ENCODE peak calls at places on chromosomes 2 and 18, in eight cellular contexts. Z is A549; Y is left ventricle myocardium inferior; I is IMR-90; X is GM23338; V is upper lobe of right lung; N is Peyer's patch; L is naive thymus-derived CD4-positive, alpha-beta T cell. Q is an unnamed sample. For H3K4me1, the result is how much of the 10 kb centered on the place peaks cover.

GRCh38 chr2:206616141-206616540 is 26.1 kb upstream of the FAM237A start:
- DNase-seq in Z (peak), Y (no peak), I (peak), X (no peak), V (no peak), N (no peak), L (no peak), Q (no peak)

GRCh38 chr2:75605770-75606535 is 40.6 kb upstream of the MRPL19 start:
- DNase-seq in Z (peak), Y (no peak), I (peak), X (peak), V (no peak), N (no peak), L (no peak), Q (no peak)

GRCh38 chr18:40739029-40739428 is 1216.0 kb upstream of the PIK3C3 start:
- DNase-seq in Z (no peak), Y (no peak), I (no peak), X (no peak), V (no peak), N (no peak), L (no peak), Q (no peak)

GRCh38 chr2:128315122-128315828 is 3.4 kb downstream of the HS6ST1 start:
- DNase-seq in Z (no peak), Y (peak), I (no peak), X (no peak), V (no peak), N (peak), L (no peak), Q (no peak)

GRCh38 chr18:58556333-58557012 is 72.4 kb downstream of the ALPK2 start:
- DNase-seq in Z (no peak), Y (peak), I (no peak), X (no peak), V (no peak), N (peak), L (no peak), Q (peak)

GRCh38 chr2:120053891-120054290 is 41.0 kb downstream of the EPB41L5 start:
- DNase-seq in Z (no peak), Y (no peak), I (peak), X (no peak), V (no peak), N (no peak), L (no peak), Q (no peak)

GRCh38 chr2:180657054-180657453 is 323.4 kb upstream of the UBE2E3 start:
- DNase-seq in Z (peak), Y (no peak), I (peak), X (no peak), V (no peak), N (no peak), L (no peak), Q (no peak)

GRCh38 chr2:64036343-64036742 is 17.1 kb upstream of the VPS54 start:
- DNase-seq in Z (no peak), Y (no peak), I (peak), X (no peak), V (no peak), N (no peak), L (peak), Q (no peak)

GRCh38 chr2:19774788-19775156 is 127.0 kb downstream of the TTC32 start:
- DNase-seq in Z (no peak), Y (no peak), I (peak), X (peak), V (no peak), N (no peak), L (no peak), Q (no peak)

GRCh38 chr2:239269959-239270358 is 130.9 kb downstream of the HDAC4 start:
- DNase-seq in Z (no peak), Y (no peak), I (no peak), X (no peak), V (no peak), N (no peak), L (no peak), Q (no peak)

GRCh38 chr2:10414000-10414451 is 34.1 kb downstream of the ODC1 start:
- DNase-seq in Z (no peak), Y (no peak), I (peak), X (no peak), V (no peak), N (peak), L (no peak), Q (no peak)

GRCh38 chr18:79912994-79913831 is 38.2 kb downstream of the SLC66A2 start:
- DNase-seq in Z (no peak), Y (no peak), I (no peak), X (no peak), V (peak), N (no peak), L (no peak), Q (peak)

GRCh38 chr18:79910563-79910962 is 40.9 kb downstream of the SLC66A2 start:
- DNase-seq in Z (no peak), Y (no peak), I (no peak), X (no peak), V (no peak), N (no peak), L (no peak), Q (no peak)

GRCh38 chr18:79911009-79911870 is 40.2 kb downstream of the SLC66A2 start:
- DNase-seq in Z (no peak), Y (no peak), I (no peak), X (peak), V (peak), N (no peak), L (no peak), Q (peak)

GRCh38 chr18:79912409-79912991 is 39.0 kb downstream of the SLC66A2 start:
- DNase-seq in Z (no peak), Y (no peak), I (no peak), X (no peak), V (no peak), N (no peak), L (peak), Q (peak)

DNA sequence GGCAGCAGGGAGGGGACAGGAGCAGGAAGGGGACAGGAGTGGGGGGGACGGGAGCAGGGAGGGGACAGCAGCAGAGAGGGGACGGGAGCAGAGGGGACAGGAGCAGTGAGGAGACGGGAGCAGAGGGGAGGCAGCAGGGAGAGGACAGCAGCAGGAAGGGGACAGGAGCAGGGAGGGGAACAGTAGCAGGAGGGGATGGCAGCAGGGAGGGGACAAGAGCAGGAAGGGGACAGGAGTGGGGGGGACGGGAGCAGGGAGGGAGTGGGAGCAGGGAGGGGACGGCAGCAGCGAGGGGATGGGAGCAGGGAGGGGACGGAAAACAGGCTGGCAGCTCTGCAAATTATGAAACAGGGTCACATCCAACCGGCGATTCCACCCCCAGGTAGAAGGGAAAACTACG is 39.6 kb downstream of the SLC66A2 start:
- DNase-seq in Z (no peak), Y (no peak), I (no peak), X (no peak), V (no peak), N (no peak), L (no peak), Q (peak)
- H3K4me3 ChIP-seq in Z (no peak), Y (no peak), I (no peak), X (peak), V (no peak), N (no peak), L (no peak), Q (no peak)

GRCh38 chr2:143334837-143335236 is 205.6 kb downstream of the ARHGAP15 start:
- DNase-seq in Z (peak), Y (no peak), I (peak), X (peak), V (no peak), N (no peak), L (no peak), Q (no peak)

GRCh38 chr2:143333847-143334246 is 204.6 kb downstream of the ARHGAP15 start:
- DNase-seq in Z (no peak), Y (no peak), I (no peak), X (no peak), V (no peak), N (no peak), L (no peak), Q (no peak)

GRCh38 chr2:143341478-143341877 is 212.3 kb downstream of the ARHGAP15 start:
- DNase-seq in Z (no peak), Y (no peak), I (no peak), X (no peak), V (no peak), N (no peak), L (no peak), Q (no peak)

GRCh38 chr2:143333168-143333791 is 204.1 kb downstream of the ARHGAP15 start:
- DNase-seq in Z (no peak), Y (no peak), I (no peak), X (no peak), V (no peak), N (no peak), L (no peak), Q (no peak)

DNA sequence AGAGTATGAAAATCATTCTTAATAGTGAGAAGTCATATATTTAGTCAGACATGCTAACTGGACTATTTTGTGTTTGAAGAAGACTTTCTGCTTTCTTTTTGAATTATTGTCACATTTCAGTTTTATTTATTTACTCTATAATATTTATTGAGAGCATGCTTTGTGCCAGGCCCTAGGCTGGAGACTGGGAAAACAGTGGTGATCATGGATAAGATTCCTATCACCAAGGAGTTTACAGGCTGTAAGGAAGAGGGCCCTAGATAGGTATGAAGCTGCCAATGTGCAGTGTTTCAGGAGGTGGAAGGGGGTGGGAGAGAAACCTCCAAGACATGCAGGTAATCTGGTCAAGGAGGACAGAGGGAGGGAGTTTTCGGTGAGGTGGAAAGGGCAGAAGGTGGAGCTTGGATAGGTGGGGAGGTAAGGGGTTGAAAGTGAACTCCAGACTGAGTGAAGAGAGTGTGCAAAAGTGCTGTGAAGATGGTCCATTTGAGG is 207.5 kb downstream of the ARHGAP15 start:
- DNase-seq in Z (no peak), Y (no peak), I (no peak), X (no peak), V (no peak), N (no peak), L (no peak), Q (no peak)
- H3K4me1 ChIP-seq in Z (under half), Y (under half), I (under half), X (under half), V (under half), N (under half), L (under half), Q (under half)

DNA sequence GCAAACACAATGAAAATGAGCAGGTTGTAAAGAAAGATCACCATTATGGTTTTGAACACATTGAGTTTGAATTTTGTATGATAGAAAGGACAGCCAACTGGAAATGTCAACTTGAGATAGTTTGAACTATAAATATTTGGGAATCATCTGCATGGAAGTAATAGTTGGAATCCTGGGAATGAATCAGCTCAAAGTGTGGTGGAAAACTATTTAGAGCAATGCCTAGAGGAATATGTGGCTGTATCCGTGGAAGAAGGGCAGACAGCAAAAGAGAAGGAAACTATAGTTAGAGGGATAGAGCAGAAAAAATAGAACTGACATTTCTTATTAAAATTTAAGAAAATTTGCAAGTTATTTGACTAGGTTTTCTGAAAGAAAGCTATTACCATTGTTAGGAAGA is 112.5 kb upstream of the OTX1 start:
- DNase-seq in Z (no peak), Y (no peak), I (peak), X (no peak), V (no peak), N (no peak), L (no peak), Q (no peak)
- H3K27ac ChIP-seq in Z (no peak), Y (no peak), I (no peak), X (no peak), V (no peak), N (no peak), L (no peak), Q (no peak)

GRCh38 chr2:169768262-169768995 is 30.2 kb upstream of the SSB start:
- DNase-seq in Z (no peak), Y (peak), I (no peak), X (peak), V (peak), N (no peak), L (peak), Q (no peak)
- H3K4me3 ChIP-seq in Z (no peak), Y (peak), I (no peak), X (no peak), V (peak), N (peak), L (peak), Q (peak)

DNA sequence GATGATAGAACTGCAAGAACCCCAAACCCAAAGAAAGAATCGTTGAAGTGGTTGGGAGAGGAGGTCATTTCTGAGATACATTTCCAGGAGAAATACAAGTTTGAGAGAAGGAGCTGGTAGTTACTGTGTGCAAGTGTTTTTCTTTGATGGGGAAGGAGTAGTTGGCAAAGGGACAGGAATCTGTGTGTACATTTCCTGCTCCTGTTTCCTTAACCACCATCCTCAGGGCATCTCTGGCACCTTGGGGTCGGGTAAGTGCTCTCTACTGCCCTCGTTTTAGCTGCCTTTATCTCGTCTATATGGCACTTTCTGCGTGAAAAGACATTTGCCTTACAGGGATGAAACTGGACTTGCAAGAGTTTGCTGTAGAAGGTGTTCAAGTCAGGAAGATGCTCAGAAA is 27.3 kb downstream of the CDC42EP3 start:
- DNase-seq in Z (no peak), Y (no peak), I (no peak), X (no peak), V (no peak), N (no peak), L (no peak), Q (no peak)
- H3K4me1 ChIP-seq in Z (under half), Y (half or more), I (under half), X (under half), V (under half), N (under half), L (half or more), Q (under half)

DNA sequence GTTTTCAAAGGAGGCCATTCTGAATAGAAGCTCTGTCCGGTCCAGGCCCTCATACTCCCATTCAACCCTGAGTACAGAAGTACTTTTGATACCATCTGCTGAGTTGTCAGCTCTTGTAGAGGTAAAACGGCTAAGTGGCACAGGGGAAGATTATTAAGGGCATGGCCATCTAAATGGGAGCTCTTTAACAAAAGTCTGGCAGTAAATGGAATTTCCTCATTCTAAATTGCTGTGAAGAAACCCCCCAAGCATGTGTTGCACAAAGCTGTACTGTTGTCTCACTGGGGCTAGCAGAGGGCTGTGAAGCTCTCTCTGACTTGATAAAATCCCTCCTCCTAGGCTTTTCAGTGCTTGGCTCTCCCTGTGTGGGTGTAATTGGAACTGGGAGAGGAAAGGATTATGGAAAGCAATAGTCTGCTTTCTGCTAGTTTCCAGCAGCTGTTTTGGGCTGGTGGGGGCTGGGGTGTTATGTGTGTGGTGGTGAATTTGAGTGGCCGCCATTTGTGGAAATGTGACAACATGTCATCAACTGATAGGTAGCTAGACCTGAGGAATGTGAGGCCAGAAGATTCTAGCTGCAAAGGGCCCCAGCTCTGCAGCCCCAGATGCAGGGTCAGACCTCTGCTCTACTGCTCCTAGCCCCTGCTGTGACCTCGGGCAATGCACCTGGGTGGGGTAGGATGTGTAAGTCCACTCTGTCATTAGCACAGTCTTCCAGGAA is 65.1 kb downstream of the MAP4K4 start:
- DNase-seq in Z (no peak), Y (no peak), I (no peak), X (no peak), V (no peak), N (no peak), L (no peak), Q (no peak)
- H3K27ac ChIP-seq in Z (peak), Y (peak), I (peak), X (peak), V (no peak), N (peak), L (no peak), Q (peak)

DNA sequence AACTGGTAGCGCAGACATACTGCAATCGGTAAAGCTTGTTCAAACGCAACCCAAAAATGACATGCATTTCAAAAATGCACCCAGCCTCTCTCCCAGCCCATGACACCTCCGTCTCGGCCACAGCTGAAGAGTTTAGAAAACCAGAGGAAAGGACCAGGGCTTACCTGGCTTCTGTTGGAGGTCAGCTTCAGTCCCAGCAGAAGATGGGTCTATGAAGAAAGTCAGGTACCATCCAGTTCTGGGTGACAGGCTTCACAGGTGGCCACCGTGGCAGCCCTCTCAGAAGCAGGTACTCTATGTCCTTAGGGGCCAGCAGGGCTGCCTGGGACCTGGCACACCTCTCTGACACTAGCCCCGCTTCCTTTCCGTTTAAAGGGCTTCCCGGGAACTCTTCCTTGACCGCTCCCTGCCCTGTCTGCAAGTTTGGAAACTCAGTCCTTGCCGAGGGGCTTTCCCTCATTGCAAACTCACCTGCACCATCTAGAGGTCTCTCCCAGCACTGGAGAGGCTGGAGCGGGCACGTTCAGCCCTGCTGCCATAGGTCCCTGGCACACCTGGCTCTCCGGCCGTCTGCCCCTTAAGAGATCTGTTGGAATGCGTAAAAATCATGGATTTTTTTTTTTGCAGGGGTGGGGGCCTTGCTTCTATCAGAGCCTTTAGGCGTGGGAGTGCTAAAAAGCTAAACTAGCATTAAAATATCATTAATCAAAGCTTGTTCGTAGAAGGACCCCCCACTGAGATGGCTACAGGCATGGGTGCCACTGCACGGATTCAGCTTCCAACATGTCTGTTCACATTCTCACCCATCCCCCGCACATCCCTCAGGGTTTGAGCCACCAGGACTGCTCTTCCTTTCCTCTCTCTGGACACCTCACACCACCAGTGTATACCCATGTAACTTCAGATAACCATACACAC is at the start of gene EDAR:
- DNase-seq in Z (peak), Y (peak), I (no peak), X (peak), V (peak), N (peak), L (peak), Q (no peak)
- H3K4me3 ChIP-seq in Z (peak), Y (peak), I (no peak), X (no peak), V (peak), N (peak), L (peak), Q (no peak)

GRCh38 chr2:222174450-222174849 is 124.3 kb downstream of the PAX3 start:
- DNase-seq in Z (no peak), Y (no peak), I (no peak), X (peak), V (no peak), N (no peak), L (no peak), Q (no peak)

GRCh38 chr2:222167762-222168161 is 131.0 kb downstream of the PAX3 start:
- DNase-seq in Z (no peak), Y (no peak), I (no peak), X (no peak), V (no peak), N (no peak), L (no peak), Q (no peak)

DNA sequence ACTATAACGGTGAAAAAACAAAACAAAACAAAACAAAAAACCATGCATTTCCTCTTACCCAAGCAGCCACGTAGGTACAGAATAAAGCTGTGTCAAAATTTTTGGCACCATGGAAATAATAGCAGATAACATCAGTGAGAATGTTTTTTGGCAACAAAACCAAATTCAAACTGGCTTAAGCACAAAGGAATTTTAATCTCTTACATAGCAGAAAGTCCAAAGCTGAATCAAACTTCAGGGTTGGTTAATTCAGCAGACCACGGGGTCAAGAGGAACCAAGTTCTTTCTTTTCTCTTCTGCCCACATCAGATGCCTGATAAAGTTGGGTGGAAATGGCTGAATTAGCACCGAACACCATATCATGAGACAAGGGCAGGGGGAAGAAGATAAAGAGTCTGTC is 129.5 kb downstream of the PAX3 start:
- DNase-seq in Z (no peak), Y (no peak), I (no peak), X (no peak), V (no peak), N (no peak), L (no peak), Q (no peak)
- H3K4me1 ChIP-seq in Z (under half), Y (under half), I (under half), X (under half), V (under half), N (under half), L (under half), Q (under half)